ENCODE peak calls at places on chromosomes 6 and 20, in nine cellular contexts. A, V, J, S, M, G, C, Z and D are unnamed samples.

GRCh38 chr6:134363323-134364039 is 45.6 kb upstream of the SGK1 start:
- DNase-seq in A (no peak), V (no peak), J (peak; percentile 94), S (peak; percentile 86), M (peak; percentile 51), G (no peak), C (no peak), Z (no peak), D (peak; percentile 34)

GRCh38 chr6:39169448-39170344 is 54.7 kb upstream of the SAYSD1 start:
- DNase-seq in A (no peak), V (no peak), J (no peak), S (no peak), M (no peak), G (peak; percentile 73), C (no peak), Z (no peak), D (no peak)

GRCh38 chr6:142907017-142907470 is 37.9 kb downstream of the HIVEP2 start:
- DNase-seq in A (no peak), V (no peak), J (no peak), S (no peak), M (no peak), G (no peak), C (no peak), Z (no peak), D (no peak)

GRCh38 chr6:117345292-117345610 is 79.9 kb downstream of the VGLL2 start:
- DNase-seq in A (no peak), V (no peak), J (no peak), S (no peak), M (no peak), G (no peak), C (no peak), Z (no peak), D (no peak)

GRCh38 chr6:108557494-108558371 is 3.0 kb upstream of the FOXO3 start:
- DNase-seq in A (peak; percentile 90), V (no peak), J (peak; percentile 57), S (no peak), M (peak; percentile 68), G (peak; percentile 82), C (peak; percentile 81), Z (peak; percentile 78), D (no peak)

GRCh38 chr6:131867744-131868143 is 59.9 kb downstream of the ENPP1 start:
- DNase-seq in A (no peak), V (no peak), J (peak; percentile 24), S (peak; percentile 17), M (peak; percentile 28), G (no peak), C (peak; percentile 7), Z (no peak), D (no peak)

GRCh38 chr6:148999921-149000589 is 253.2 kb downstream of the UST start:
- DNase-seq in A (no peak), V (no peak), J (peak; percentile 89), S (peak; percentile 91), M (peak; percentile 88), G (peak; percentile 38), C (peak; percentile 88), Z (peak; percentile 74), D (peak; percentile 78)

GRCh38 chr20:35776513-35777101 is 4.8 kb downstream of the PHF20 start:
- DNase-seq in A (no peak), V (no peak), J (peak; percentile 55), S (peak; percentile 35), M (peak; percentile 76), G (peak; percentile 77), C (peak; percentile 79), Z (peak; percentile 80), D (no peak)

GRCh38 chr6:21393426-21394165 is 200.0 kb upstream of the SOX4 start:
- DNase-seq in A (no peak), V (peak; percentile 66), J (no peak), S (no peak), M (no peak), G (no peak), C (no peak), Z (no peak), D (no peak)

GRCh38 chr6:11270030-11271027 is 37.9 kb upstream of the NEDD9 start:
- DNase-seq in A (no peak), V (peak; percentile 75), J (no peak), S (no peak), M (peak; percentile 77), G (no peak), C (peak; percentile 77), Z (no peak), D (no peak)

GRCh38 chr6:75281643-75282042 is 2.9 kb downstream of the TMEM30A start:
- DNase-seq in A (no peak), V (no peak), J (no peak), S (no peak), M (no peak), G (no peak), C (no peak), Z (no peak), D (no peak)
- H3K4me3 ChIP-seq in A (peak overlapping the region; percentile 86), V (no peak overlapping the region), J (peak overlapping the region; percentile 93), S (no peak overlapping the region), M (peak overlapping the region; percentile 98), G (peak overlapping the region; percentile 55), C (no peak overlapping the region), Z (peak overlapping the region; percentile 89), D (peak overlapping the region; percentile 22)

GRCh38 chr6:144093236-144093635 is 2.1 kb downstream of the SF3B5 start:
- DNase-seq in A (no peak), V (no peak), J (no peak), S (no peak), M (no peak), G (no peak), C (no peak), Z (no peak), D (no peak)

GRCh38 chr6:144093658-144094057 is 1.7 kb downstream of the SF3B5 start:
- DNase-seq in A (no peak), V (no peak), J (no peak), S (no peak), M (no peak), G (no peak), C (no peak), Z (no peak), D (no peak)

GRCh38 chr6:144087789-144088426 is 7.5 kb downstream of the SF3B5 start:
- DNase-seq in A (no peak), V (no peak), J (no peak), S (no peak), M (no peak), G (no peak), C (no peak), Z (no peak), D (no peak)

GRCh38 chr6:144094731-144095133 is 641 bp downstream of the SF3B5 start:
- DNase-seq in A (no peak), V (no peak), J (no peak), S (no peak), M (no peak), G (no peak), C (no peak), Z (peak; percentile 24), D (no peak)

DNA sequence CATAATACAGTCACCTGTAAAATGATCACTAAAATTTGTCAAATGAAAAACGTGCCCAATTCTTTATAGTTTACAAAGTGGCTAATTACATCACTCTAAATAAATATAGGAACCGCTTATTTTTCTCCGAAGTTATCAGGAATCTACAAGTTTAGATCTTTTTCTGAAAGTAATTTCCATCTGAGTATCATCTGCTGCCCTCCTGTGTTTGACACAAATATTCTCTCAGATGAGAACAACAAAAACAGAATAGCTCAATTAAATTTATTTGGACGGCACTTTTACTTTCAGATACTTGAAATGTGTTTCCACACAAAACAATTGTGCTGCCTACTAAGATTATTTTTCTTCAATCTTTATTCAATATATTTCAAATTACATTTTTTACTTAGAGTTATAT is 5.0 kb downstream of the SF3B5 start:
- DNase-seq in A (no peak), V (no peak), J (no peak), S (no peak), M (no peak), G (no peak), C (no peak), Z (no peak), D (no peak)
- TF ChIP-seq CTCF in A (no peak), V (no peak), J (no peak), S (no peak), M (no peak), G (no peak), C (no peak), Z (no peak), D (no peak)

GRCh38 chr6:99348823-99349619 is 453 bp downstream of the FAXC start:
- DNase-seq in A (peak; percentile 63), V (no peak), J (no peak), S (no peak), M (no peak), G (no peak), C (no peak), Z (no peak), D (no peak)
- H3K4me3 ChIP-seq in A (peak overlapping the region; percentile 56), V (peak overlapping the region; percentile 50), J (peak overlapping the region; percentile 50), S (peak overlapping the region; percentile 58), M (peak overlapping the region; percentile 54), G (peak overlapping the region; percentile 69), C (peak overlapping the region; percentile 61), Z (peak overlapping the region; percentile 62), D (peak overlapping the region; percentile 53)

DNA sequence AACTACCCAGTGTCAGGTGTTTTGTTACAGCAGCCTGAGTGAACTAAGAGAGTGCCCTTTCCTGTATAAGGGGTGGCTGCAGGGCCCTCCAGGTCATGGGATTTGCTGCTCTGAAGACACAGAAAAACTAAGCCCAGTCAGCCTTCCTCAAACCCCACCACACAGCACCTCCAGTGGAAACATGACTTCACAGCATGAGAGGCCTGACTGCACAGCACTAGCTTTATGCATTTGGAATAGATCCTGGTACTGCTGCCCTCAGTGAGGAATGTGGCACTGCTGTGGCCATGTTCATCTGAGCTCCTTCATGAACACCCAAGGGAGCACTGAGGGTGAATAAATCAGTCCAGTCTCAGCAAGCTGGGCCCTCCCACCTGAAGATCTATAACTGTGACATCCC is 296.1 kb upstream of the FOXQ1 start:
- DNase-seq in A (no peak), V (no peak), J (no peak), S (no peak), M (no peak), G (no peak), C (no peak), Z (no peak), D (no peak)
- TF ChIP-seq CTCF in A (no peak), V (peak; percentile 16), J (no peak), S (peak; percentile 38), M (no peak), G (no peak), C (no peak), Z (no peak), D (peak; percentile 17)

GRCh38 chr20:49561806-49562205 is 6.1 kb downstream of the PTGIS start:
- DNase-seq in A (no peak), V (no peak), J (no peak), S (no peak), M (no peak), G (no peak), C (no peak), Z (no peak), D (no peak)
- H3K4me3 ChIP-seq in A (no peak overlapping the region), V (no peak overlapping the region), J (no peak overlapping the region), S (no peak overlapping the region), M (no peak overlapping the region), G (no peak overlapping the region), C (no peak overlapping the region), Z (peak overlapping the region; percentile 26), D (no peak overlapping the region)

GRCh38 chr6:42086665-42087050 is 36.3 kb downstream of the TAF8 start:
- DNase-seq in A (no peak), V (no peak), J (no peak), S (no peak), M (no peak), G (no peak), C (no peak), Z (no peak), D (no peak)
- TF ChIP-seq CTCF in A (no peak), V (peak; percentile 8), J (no peak), S (no peak), M (no peak), G (no peak), C (no peak), Z (no peak), D (no peak)